ENCODE peak calls at places on chromosome 12, in six cellular contexts. One of them, this sample, is unnamed.

GRCh38 chr12:101051151-101051550 is 158.9 kb downstream of the SLC5A8 start:
- DNase-seq in body of pancreas: no peak
- DNase-seq in AG10803: peak
- DNase-seq in A549: no peak
- DNase-seq in OCI-LY7: no peak
- DNase-seq in cardiac fibroblast: peak
- DNase-seq in this sample: no peak

GRCh38 chr12:113664224-113664681 is 192.6 kb upstream of the LHX5 start:
- DNase-seq in body of pancreas: no peak
- DNase-seq in AG10803: no peak
- DNase-seq in A549: no peak
- DNase-seq in OCI-LY7: no peak
- DNase-seq in cardiac fibroblast: no peak
- DNase-seq in this sample: no peak

GRCh38 chr12:49925433-49926194 is 21.9 kb upstream of the FAIM2 start:
- DNase-seq in body of pancreas: no peak
- DNase-seq in AG10803: no peak
- DNase-seq in A549: no peak
- DNase-seq in OCI-LY7: no peak
- DNase-seq in cardiac fibroblast: no peak
- DNase-seq in this sample: no peak

GRCh38 chr12:68835333-68835908 is 27.4 kb downstream of the MDM2 start:
- DNase-seq in body of pancreas: no peak
- DNase-seq in AG10803: no peak
- DNase-seq in A549: no peak
- DNase-seq in OCI-LY7: no peak
- DNase-seq in cardiac fibroblast: no peak
- DNase-seq in this sample: no peak

GRCh38 chr12:23140710-23141109 is 515.7 kb downstream of the ETNK1 start:
- DNase-seq in body of pancreas: no peak
- DNase-seq in AG10803: no peak
- DNase-seq in A549: no peak
- DNase-seq in OCI-LY7: no peak
- DNase-seq in cardiac fibroblast: no peak
- DNase-seq in this sample: peak

GRCh38 chr12:56593909-56594621 is 36.1 kb downstream of the BAZ2A start:
- DNase-seq in body of pancreas: peak
- DNase-seq in AG10803: peak
- DNase-seq in A549: peak
- DNase-seq in OCI-LY7: peak
- DNase-seq in cardiac fibroblast: peak
- DNase-seq in this sample: peak

GRCh38 chr12:124361996-124362395 is 67.1 kb downstream of the RFLNA start:
- DNase-seq in body of pancreas: no peak
- DNase-seq in AG10803: no peak
- DNase-seq in A549: no peak
- DNase-seq in OCI-LY7: no peak
- DNase-seq in cardiac fibroblast: no peak
- DNase-seq in this sample: no peak

GRCh38 chr12:127655691-127656090 is 611.3 kb upstream of the TMEM132C start:
- DNase-seq in body of pancreas: no peak
- DNase-seq in AG10803: peak
- DNase-seq in A549: no peak
- DNase-seq in OCI-LY7: no peak
- DNase-seq in cardiac fibroblast: no peak
- DNase-seq in this sample: peak

GRCh38 chr12:12265571-12266388 is 1.1 kb downstream of the LRP6 start:
- DNase-seq in body of pancreas: peak
- DNase-seq in AG10803: peak
- DNase-seq in A549: peak
- DNase-seq in OCI-LY7: peak
- DNase-seq in cardiac fibroblast: peak
- DNase-seq in this sample: peak

GRCh38 chr12:80356092-80356491 is 87.9 kb upstream of the PTPRQ start:
- DNase-seq in body of pancreas: no peak
- DNase-seq in AG10803: no peak
- DNase-seq in A549: no peak
- DNase-seq in OCI-LY7: no peak
- DNase-seq in cardiac fibroblast: peak
- DNase-seq in this sample: peak

GRCh38 chr12:54415223-54415929 is 3.7 kb downstream of the ITGA5 start:
- DNase-seq in body of pancreas: peak
- DNase-seq in AG10803: no peak
- DNase-seq in A549: no peak
- DNase-seq in OCI-LY7: no peak
- DNase-seq in cardiac fibroblast: no peak
- DNase-seq in this sample: no peak

GRCh38 chr12:8709124-8709830 is 11.5 kb downstream of the RIMKLB start:
- DNase-seq in body of pancreas: no peak
- DNase-seq in AG10803: peak
- DNase-seq in A549: no peak
- DNase-seq in OCI-LY7: no peak
- DNase-seq in cardiac fibroblast: no peak
- DNase-seq in this sample: peak

GRCh38 chr12:58873496-58873895 is 46.8 kb downstream of the LRIG3 start:
- DNase-seq in body of pancreas: no peak
- DNase-seq in AG10803: peak
- DNase-seq in A549: no peak
- DNase-seq in OCI-LY7: no peak
- DNase-seq in cardiac fibroblast: no peak
- DNase-seq in this sample: peak

GRCh38 chr12:70560671-70561070 is 76.6 kb downstream of the PTPRB start:
- DNase-seq in body of pancreas: no peak
- DNase-seq in AG10803: no peak
- DNase-seq in A549: no peak
- DNase-seq in OCI-LY7: no peak
- DNase-seq in cardiac fibroblast: no peak
- DNase-seq in this sample: no peak
- H3K4me3 ChIP-seq in body of pancreas: no peak
- H3K4me3 ChIP-seq in AG10803: no peak
- H3K4me3 ChIP-seq in A549: no peak
- H3K4me3 ChIP-seq in OCI-LY7: no peak
- H3K4me3 ChIP-seq in cardiac fibroblast: no peak
- H3K4me3 ChIP-seq in this sample: no peak

GRCh38 chr12:96989916-96990315 is 82.9 kb downstream of the NEDD1 start:
- DNase-seq in body of pancreas: peak
- DNase-seq in AG10803: no peak
- DNase-seq in A549: peak
- DNase-seq in OCI-LY7: peak
- DNase-seq in cardiac fibroblast: no peak
- DNase-seq in this sample: peak
- TF ChIP-seq CTCF in body of pancreas: no peak
- TF ChIP-seq CTCF in AG10803: no peak
- TF ChIP-seq CTCF in A549: peak
- TF ChIP-seq CTCF in OCI-LY7: peak
- TF ChIP-seq CTCF in cardiac fibroblast: no peak
- TF ChIP-seq CTCF in this sample: no peak

DNA sequence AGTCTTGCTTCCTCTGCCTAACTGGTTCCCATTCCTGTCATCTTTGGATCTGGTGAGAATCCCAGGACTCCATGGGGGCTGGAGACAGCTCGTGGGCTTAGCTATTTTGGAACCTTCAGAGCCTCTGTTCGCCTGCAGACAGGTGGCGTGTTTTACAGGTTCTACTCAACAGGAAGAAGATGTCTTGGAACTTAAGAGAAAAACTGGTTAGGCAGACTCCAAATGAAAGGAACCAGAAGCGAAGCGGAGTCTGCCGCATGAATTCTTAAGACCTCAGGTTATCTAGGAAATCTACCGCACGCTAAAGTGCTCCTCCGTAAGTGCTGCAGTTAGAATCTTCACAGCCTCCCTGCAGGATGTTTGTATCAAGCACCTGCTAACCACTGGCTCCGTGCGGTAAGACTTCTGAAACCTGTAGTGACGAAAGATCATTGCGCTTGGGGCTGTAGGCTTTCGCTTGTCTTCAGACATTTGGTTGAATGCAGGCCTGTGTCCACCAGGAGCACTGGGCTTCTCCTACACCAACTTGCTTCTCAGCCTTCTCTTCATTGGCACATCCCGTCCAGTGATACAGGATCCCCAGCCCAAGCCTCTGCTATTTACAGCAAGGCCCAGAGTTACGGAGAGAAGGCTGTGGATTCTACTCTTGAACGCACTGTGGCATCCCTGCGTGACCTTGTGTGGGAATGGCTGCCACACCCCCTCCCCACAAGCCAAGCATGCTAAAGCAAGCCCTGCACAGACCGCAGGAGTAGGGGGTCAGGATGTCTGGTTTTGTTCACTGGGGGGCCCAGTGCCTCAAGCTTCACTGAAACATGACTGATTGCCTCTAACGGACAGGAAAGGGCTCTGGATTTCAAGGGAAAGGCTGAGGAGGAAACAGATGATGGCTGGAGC is 35.0 kb downstream of the ACADS start:
- DNase-seq in body of pancreas: no peak
- DNase-seq in AG10803: no peak
- DNase-seq in A549: no peak
- DNase-seq in OCI-LY7: peak
- DNase-seq in cardiac fibroblast: no peak
- DNase-seq in this sample: no peak
- H3K4me3 ChIP-seq in body of pancreas: no peak
- H3K4me3 ChIP-seq in AG10803: no peak
- H3K4me3 ChIP-seq in A549: no peak
- H3K4me3 ChIP-seq in OCI-LY7: no peak
- H3K4me3 ChIP-seq in cardiac fibroblast: no peak
- H3K4me3 ChIP-seq in this sample: no peak

GRCh38 chr12:66903782-66904396 is 225.0 kb upstream of the GRIP1 start:
- DNase-seq in body of pancreas: no peak
- DNase-seq in AG10803: no peak
- DNase-seq in A549: no peak
- DNase-seq in OCI-LY7: peak
- DNase-seq in cardiac fibroblast: no peak
- DNase-seq in this sample: peak
- TF ChIP-seq CTCF in body of pancreas: no peak
- TF ChIP-seq CTCF in AG10803: no peak
- TF ChIP-seq CTCF in A549: peak
- TF ChIP-seq CTCF in OCI-LY7: peak
- TF ChIP-seq CTCF in cardiac fibroblast: no peak
- TF ChIP-seq CTCF in this sample: no peak

GRCh38 chr12:25463005-25463404 is 90.1 kb downstream of the LMNTD1 start:
- DNase-seq in body of pancreas: no peak
- DNase-seq in AG10803: no peak
- DNase-seq in A549: no peak
- DNase-seq in OCI-LY7: no peak
- DNase-seq in cardiac fibroblast: no peak
- DNase-seq in this sample: no peak

GRCh38 chr12:25455696-25456095 is 97.4 kb downstream of the LMNTD1 start:
- DNase-seq in body of pancreas: no peak
- DNase-seq in AG10803: no peak
- DNase-seq in A549: no peak
- DNase-seq in OCI-LY7: no peak
- DNase-seq in cardiac fibroblast: no peak
- DNase-seq in this sample: no peak

GRCh38 chr12:25456474-25456873 is 96.6 kb downstream of the LMNTD1 start:
- DNase-seq in body of pancreas: no peak
- DNase-seq in AG10803: no peak
- DNase-seq in A549: no peak
- DNase-seq in OCI-LY7: no peak
- DNase-seq in cardiac fibroblast: no peak
- DNase-seq in this sample: no peak

GRCh38 chr12:25458047-25458552 is 95.0 kb downstream of the LMNTD1 start:
- DNase-seq in body of pancreas: peak
- DNase-seq in AG10803: peak
- DNase-seq in A549: peak
- DNase-seq in OCI-LY7: no peak
- DNase-seq in cardiac fibroblast: peak
- DNase-seq in this sample: peak

DNA sequence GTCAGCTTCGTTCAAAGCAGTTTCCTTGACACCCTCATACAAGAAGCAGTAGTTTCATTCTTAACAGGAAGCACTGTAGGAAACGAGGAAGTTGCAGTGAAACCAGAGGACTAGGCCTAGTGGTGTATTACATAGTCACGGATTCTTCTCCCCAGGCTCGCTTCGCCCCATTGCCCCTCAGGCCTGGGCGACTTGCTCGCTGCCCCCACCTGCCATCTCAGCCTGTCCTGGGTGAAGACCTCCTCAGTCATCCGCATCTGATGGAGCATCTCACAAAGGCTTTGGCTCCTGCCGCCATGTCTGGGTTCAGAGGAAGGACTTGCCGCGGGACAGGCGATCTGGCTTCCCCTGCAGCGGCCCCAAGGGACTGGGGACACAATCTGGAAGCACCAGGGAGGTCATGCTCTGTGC is 93.5 kb downstream of the LMNTD1 start:
- DNase-seq in body of pancreas: no peak
- DNase-seq in AG10803: no peak
- DNase-seq in A549: no peak
- DNase-seq in OCI-LY7: peak
- DNase-seq in cardiac fibroblast: no peak
- DNase-seq in this sample: no peak
- H3K4me3 ChIP-seq in body of pancreas: no peak
- H3K4me3 ChIP-seq in AG10803: no peak
- H3K4me3 ChIP-seq in A549: no peak
- H3K4me3 ChIP-seq in OCI-LY7: no peak
- H3K4me3 ChIP-seq in cardiac fibroblast: no peak
- H3K4me3 ChIP-seq in this sample: no peak

This sample was measured in choroid plexus epithelial cell.